ENCODE peak calls at places on chromosomes 11 and 22, in eight cellular contexts. I, P, W, T, O, V, X and D are unnamed samples. For H3K4me1, the result is how much of the 10 kb centered on the place peaks cover.

GRCh38 chr11:15618583-15619032 is 503.9 kb downstream of the INSC start:
- DNase-seq in I (no peak), V (no peak), T (no peak), O (no peak), X (no peak), W (no peak), P (no peak), D (no peak)

GRCh38 chr22:37242395-37242918 is 1.6 kb downstream of the RAC2 start:
- DNase-seq in O (peak), T (peak), P (no peak), V (peak), W (peak), X (peak), I (no peak), D (peak)

GRCh38 chr22:23269441-23270211 is 89.3 kb downstream of the BCR start:
- DNase-seq in T (no peak), X (no peak), P (no peak), W (peak), V (no peak), I (no peak), O (no peak), D (no peak)

GRCh38 chr11:78101073-78101472 is 21.4 kb upstream of the NDUFC2 start:
- DNase-seq in O (no peak), V (no peak), P (no peak), T (no peak), I (no peak), X (no peak), W (no peak), D (no peak)

GRCh38 chr11:67498544-67498972 is 6.6 kb downstream of the PITPNM1 start:
- DNase-seq in W (no peak), V (peak), X (no peak), T (peak), P (no peak), I (no peak), O (no peak), D (peak)

GRCh38 chr11:64969209-64969608 is 2.7 kb downstream of the MAJIN start:
- DNase-seq in O (no peak), W (no peak), V (no peak), P (no peak), T (no peak), X (no peak), I (no peak), D (no peak)

GRCh38 chr11:57639321-57640067 is 10.2 kb downstream of the YPEL4 start:
- DNase-seq in T (no peak), V (no peak), P (no peak), X (no peak), O (no peak), W (peak), I (no peak), D (no peak)

GRCh38 chr11:65700377-65700776 is 11.7 kb upstream of the KAT5 start:
- DNase-seq in I (peak), T (no peak), P (no peak), O (no peak), X (no peak), V (no peak), W (no peak), D (no peak)

GRCh38 chr11:20045098-20045688 is 115.1 kb downstream of the DBX1 start:
- DNase-seq in O (no peak), W (no peak), P (no peak), T (no peak), X (no peak), V (peak), I (no peak), D (no peak)

GRCh38 chr11:100639140-100639539 is 47.9 kb upstream of the ARHGAP42 start:
- DNase-seq in P (no peak), W (no peak), X (no peak), V (no peak), I (no peak), O (no peak), T (no peak), D (no peak)

GRCh38 chr11:34343153-34343552 is 14.7 kb downstream of the ABTB2 start:
- DNase-seq in W (no peak), V (no peak), O (no peak), T (no peak), P (no peak), X (no peak), I (no peak), D (no peak)

GRCh38 chr22:30185129-30185528 is 61.4 kb downstream of the LIF start:
- DNase-seq in T (no peak), W (no peak), X (no peak), V (no peak), O (no peak), I (no peak), P (no peak), D (no peak)

GRCh38 chr22:44269757-44270555 is 42.8 kb downstream of the SHISAL1 start:
- DNase-seq in W (no peak), T (no peak), V (no peak), I (no peak), X (no peak), O (no peak), P (no peak), D (no peak)

DNA sequence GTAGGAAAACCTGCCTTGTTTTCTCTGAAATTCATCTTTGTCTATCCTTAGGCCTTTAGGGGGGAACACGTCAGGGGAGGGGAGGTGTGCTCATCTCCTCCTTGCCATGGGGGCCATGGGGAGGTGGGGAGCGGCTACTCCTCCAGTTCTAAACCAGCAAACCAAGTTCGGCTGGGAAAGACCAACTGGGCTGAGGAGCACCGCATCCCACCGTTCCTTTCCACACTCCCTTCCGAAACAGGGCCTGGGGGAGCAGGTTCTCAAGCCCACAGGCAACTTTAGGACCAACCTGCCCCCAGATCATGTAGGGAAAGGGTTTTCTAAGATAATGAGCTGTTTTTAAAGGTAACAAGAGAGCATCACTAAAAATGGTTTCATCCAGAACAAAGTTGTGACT is 77.5 kb upstream of the PITPNB start:
- DNase-seq in V (no peak), P (no peak), X (no peak), W (no peak), I (peak), O (no peak), T (no peak), D (peak)
- H3K4me1 ChIP-seq in V (under half), P (under half), X (under half), W (half or more), I (under half), O (under half), T (under half), D (under half)

DNA sequence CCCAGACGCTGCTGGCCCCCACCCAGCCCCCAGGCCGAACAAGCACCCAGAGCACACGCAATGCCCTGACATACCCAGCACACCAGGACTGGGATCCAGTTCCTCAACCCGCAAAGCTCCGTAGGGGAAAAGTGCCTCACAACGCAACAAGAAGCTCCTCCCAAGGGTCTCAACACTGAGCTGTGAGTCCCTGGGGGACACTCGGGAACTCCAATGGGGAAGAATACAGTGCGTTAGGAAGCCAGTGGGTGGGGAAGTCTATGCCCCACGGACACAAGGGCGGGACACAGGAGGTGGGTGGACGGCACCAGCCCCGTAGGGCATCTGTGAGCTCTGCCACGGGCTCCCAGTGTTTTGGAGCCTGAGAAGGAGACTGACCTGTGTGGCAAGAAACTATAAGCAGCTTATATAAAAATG is 1.6 kb downstream of the DEAF1 start:
- DNase-seq in I (no peak), P (no peak), W (no peak), T (no peak), V (no peak), X (no peak), O (no peak), D (no peak)
- H3K4me3 ChIP-seq in I (no peak), P (no peak), W (peak), T (peak), V (peak), X (peak), O (peak), D (peak)

GRCh38 chr11:102591160-102591718 is 33.9 kb downstream of the MMP20 start:
- DNase-seq in T (no peak), I (no peak), W (no peak), V (no peak), O (no peak), P (no peak), X (no peak), D (no peak)
- H3K4me1 ChIP-seq in T (under half), I (under half), W (under half), V (under half), O (under half), P (under half), X (under half), D (under half)

GRCh38 chr11:1459739-1460395 is 26.7 kb downstream of the MOB2 start:
- DNase-seq in O (no peak), I (no peak), T (no peak), W (no peak), P (no peak), X (no peak), V (no peak), D (no peak)

GRCh38 chr11:1461806-1462455 is 24.6 kb downstream of the MOB2 start:
- DNase-seq in X (no peak), T (no peak), I (no peak), P (no peak), O (no peak), W (no peak), V (no peak), D (no peak)

GRCh38 chr11:1459219-1459575 is 27.4 kb downstream of the MOB2 start:
- DNase-seq in I (no peak), V (no peak), T (no peak), P (no peak), O (no peak), X (no peak), W (no peak), D (no peak)

GRCh38 chr11:1460994-1461805 is 25.4 kb downstream of the MOB2 start:
- DNase-seq in P (no peak), V (no peak), W (no peak), O (no peak), T (no peak), X (no peak), I (peak), D (no peak)

GRCh38 chr11:1460396-1460795 is 26.2 kb downstream of the MOB2 start:
- DNase-seq in I (peak), X (no peak), O (no peak), T (peak), V (no peak), W (no peak), P (no peak), D (no peak)
- H3K4me3 ChIP-seq in I (peak), X (no peak), O (no peak), T (no peak), V (no peak), W (no peak), P (no peak), D (no peak)

GRCh38 chr11:86180860-86181259 is 63.7 kb upstream of the EED start:
- DNase-seq in I (no peak), W (no peak), T (no peak), P (no peak), V (no peak), X (no peak), O (no peak), D (no peak)

GRCh38 chr11:86181379-86181778 is 63.2 kb upstream of the EED start:
- DNase-seq in V (no peak), O (no peak), P (no peak), T (no peak), X (no peak), W (no peak), I (no peak), D (no peak)

GRCh38 chr11:86182976-86183584 is 61.5 kb upstream of the EED start:
- DNase-seq in T (no peak), W (peak), O (peak), X (peak), I (no peak), V (no peak), P (no peak), D (peak)

GRCh38 chr11:86179646-86180064 is 64.9 kb upstream of the EED start:
- DNase-seq in O (no peak), I (no peak), P (no peak), X (no peak), T (no peak), V (no peak), W (no peak), D (no peak)

GRCh38 chr11:86180415-86180814 is 64.1 kb upstream of the EED start:
- DNase-seq in V (no peak), T (no peak), O (no peak), W (no peak), I (no peak), P (no peak), X (no peak), D (no peak)
- H3K4me1 ChIP-seq in V (half or more), T (under half), O (under half), W (under half), I (under half), P (under half), X (under half), D (under half)